ENCODE peak calls at places on chromosomes 5 and 9, in seven cellular contexts. G, F, Z, B, N, S and I are unnamed samples.

GRCh38 chr5:111197523-111197922 is 26.7 kb upstream of the CAMK4 start:
- DNase-seq in G (no peak), F (no peak), Z (peak; percentile 13), B (no peak), N (peak; percentile 41), S (no peak), I (no peak)

GRCh38 chr5:13955896-13956295 is 11.4 kb upstream of the DNAH5 start:
- DNase-seq in G (no peak), F (no peak), Z (no peak), B (no peak), N (no peak), S (no peak), I (no peak)

GRCh38 chr5:174191076-174191475 is 145.6 kb downstream of the NSG2 start:
- DNase-seq in G (no peak), F (no peak), Z (no peak), B (no peak), N (no peak), S (no peak), I (no peak)

GRCh38 chr5:63960646-63961045 is 1.6 kb downstream of the HTR1A start:
- DNase-seq in G (no peak), F (no peak), Z (no peak), B (no peak), N (no peak), S (no peak), I (no peak)

GRCh38 chr5:132827943-132828673 is 2.3 kb downstream of the SHROOM1 start:
- DNase-seq in G (no peak), F (no peak), Z (no peak), B (no peak), N (no peak), S (no peak), I (no peak)

GRCh38 chr5:10423009-10423408 is 18.7 kb upstream of the ROPN1L start:
- DNase-seq in G (no peak), F (no peak), Z (no peak), B (no peak), N (no peak), S (no peak), I (no peak)

GRCh38 chr5:153490124-153491085 is at the start of gene GRIA1:
- DNase-seq in G (no peak), F (no peak), Z (no peak), B (no peak), N (no peak), S (peak; percentile 30), I (no peak)

GRCh38 chr5:170233358-170233892 is 640 bp downstream of the C5orf58 start:
- DNase-seq in G (no peak), F (no peak), Z (no peak), B (no peak), N (no peak), S (no peak), I (no peak)

GRCh38 chr5:9534881-9535517 is 10.9 kb downstream of the SEMA5A start:
- DNase-seq in G (no peak), F (no peak), Z (no peak), B (no peak), N (peak; percentile 43), S (no peak), I (no peak)

GRCh38 chr9:116958886-116959285 is 271.8 kb downstream of the TRIM32 start:
- DNase-seq in G (no peak), F (no peak), Z (no peak), B (no peak), N (no peak), S (no peak), I (no peak)

GRCh38 chr9:4594994-4595393 is 67.1 kb upstream of the PLPP6 start:
- DNase-seq in G (no peak), F (no peak), Z (no peak), B (no peak), N (no peak), S (no peak), I (no peak)

GRCh38 chr9:95012035-95012708 is 285.7 kb downstream of the AOPEP start:
- DNase-seq in G (no peak), F (no peak), Z (no peak), B (no peak), N (no peak), S (no peak), I (no peak)

GRCh38 chr9:33448159-33448511 is 742 bp upstream of the AQP3 start:
- DNase-seq in G (no peak), F (no peak), Z (peak; percentile 21), B (no peak), N (no peak), S (no peak), I (no peak)

GRCh38 chr9:99222416-99223280 is 566 bp downstream of the SEC61B start:
- DNase-seq in G (no peak), F (no peak), Z (no peak), B (no peak), N (no peak), S (no peak), I (no peak)

GRCh38 chr9:101333490-101333889 is 51.3 kb downstream of the BAAT start:
- DNase-seq in G (no peak), F (no peak), Z (no peak), B (no peak), N (no peak), S (no peak), I (no peak)

GRCh38 chr9:107467416-107467815 is 22.2 kb downstream of the KLF4 start:
- DNase-seq in G (no peak), F (no peak), Z (no peak), B (no peak), N (no peak), S (no peak), I (no peak)

GRCh38 chr5:181099453-181100086 is 31.4 kb downstream of the OR2V1 start:
- DNase-seq in G (peak; percentile 50), F (no peak), Z (no peak), B (no peak), N (no peak), S (no peak), I (no peak)

GRCh38 chr5:31049933-31050704 is 143.4 kb upstream of the CDH6 start:
- DNase-seq in G (no peak), F (no peak), Z (no peak), B (no peak), N (no peak), S (no peak), I (no peak)

GRCh38 chr5:142011572-142012185 is 1.1 kb downstream of the GNPDA1 start:
- DNase-seq in G (no peak), F (no peak), Z (no peak), B (no peak), N (no peak), S (no peak), I (no peak)

GRCh38 chr9:134742822-134743221 is 101.2 kb downstream of the COL5A1 start:
- DNase-seq in G (no peak), F (no peak), Z (no peak), B (no peak), N (no peak), S (peak; percentile 23), I (no peak)

GRCh38 chr9:33524431-33524947 is 438 bp downstream of the ANKRD18B start:
- DNase-seq in G (no peak), F (no peak), Z (peak; percentile 18), B (no peak), N (no peak), S (no peak), I (no peak)

GRCh38 chr9:132141948-132142594 is 19.8 kb upstream of the NTNG2 start:
- DNase-seq in G (no peak), F (peak; percentile 65), Z (no peak), B (no peak), N (no peak), S (no peak), I (no peak)

GRCh38 chr9:75027187-75028107 is 646 bp downstream of the CARNMT1 start:
- DNase-seq in G (peak; percentile 76), F (peak; percentile 52), Z (peak; percentile 66), B (no peak), N (peak; percentile 35), S (peak; percentile 53), I (peak; percentile 7)

GRCh38 chr5:172235132-172235780 is 41.3 kb downstream of the EFCAB9 start:
- DNase-seq in G (no peak), F (no peak), Z (no peak), B (no peak), N (peak; percentile 14), S (no peak), I (no peak)

GRCh38 chr9:114829686-114830085 is 23.8 kb upstream of the TNFSF15 start:
- DNase-seq in G (no peak), F (no peak), Z (no peak), B (no peak), N (no peak), S (no peak), I (no peak)

GRCh38 chr9:136295055-136295454 is 8.8 kb downstream of the CCDC187 start:
- DNase-seq in G (no peak), F (no peak), Z (no peak), B (no peak), N (no peak), S (no peak), I (no peak)